ENCODE peak calls at places on chromosomes 7 and 10, in four cellular contexts. One of them, this sample, is unnamed.

GRCh38 chr7:45086348-45087065 is 2.3 kb downstream of the NACAD start:
- DNase-seq in GM12878: no peak
- DNase-seq in K562: no peak
- DNase-seq in HepG2: no peak
- DNase-seq in this sample: no peak

GRCh38 chr10:43891241-43891640 is 242.6 kb upstream of the ZNF32 start:
- DNase-seq in GM12878: no peak
- DNase-seq in K562: no peak
- DNase-seq in HepG2: no peak
- DNase-seq in this sample: no peak

GRCh38 chr7:12674861-12675260 is 12.6 kb upstream of the ARL4A start:
- DNase-seq in K562: peak
- DNase-seq in HepG2: peak
- DNase-seq in GM12878: no peak
- DNase-seq in this sample: no peak

GRCh38 chr10:72333111-72334012 is 21.4 kb downstream of the DNAJB12 start:
- DNase-seq in GM12878: no peak
- DNase-seq in HepG2: no peak
- DNase-seq in K562: no peak
- DNase-seq in this sample: no peak

GRCh38 chr7:131057524-131058065 is 270.1 kb upstream of the MKLN1 start:
- DNase-seq in K562: no peak
- DNase-seq in HepG2: peak
- DNase-seq in GM12878: no peak
- DNase-seq in this sample: no peak

GRCh38 chr7:28990200-28990960 is 32.2 kb upstream of the TRIL start:
- DNase-seq in HepG2: no peak
- DNase-seq in K562: no peak
- DNase-seq in GM12878: no peak
- DNase-seq in this sample: no peak

GRCh38 chr10:84522612-84523462 is 194.4 kb downstream of the CCSER2 start:
- DNase-seq in GM12878: no peak
- DNase-seq in K562: no peak
- DNase-seq in HepG2: no peak
- DNase-seq in this sample: no peak

GRCh38 chr7:141468341-141468740 is 82.9 kb upstream of the AGK start:
- DNase-seq in HepG2: no peak
- DNase-seq in K562: no peak
- DNase-seq in GM12878: no peak
- DNase-seq in this sample: no peak

GRCh38 chr10:133326745-133327650 is 9.7 kb downstream of the CALY start:
- DNase-seq in GM12878: no peak
- DNase-seq in K562: no peak
- DNase-seq in HepG2: no peak
- DNase-seq in this sample: no peak

GRCh38 chr10:11051001-11051324 is 33.3 kb downstream of the CELF2 start:
- DNase-seq in HepG2: no peak
- DNase-seq in K562: no peak
- DNase-seq in GM12878: no peak
- DNase-seq in this sample: no peak

GRCh38 chr7:22563621-22564241 is 63.7 kb upstream of the STEAP1B start:
- DNase-seq in GM12878: no peak
- DNase-seq in K562: peak
- DNase-seq in HepG2: no peak
- DNase-seq in this sample: no peak

GRCh38 chr10:97307441-97307840 is 11.6 kb upstream of the FRAT1 start:
- DNase-seq in K562: no peak
- DNase-seq in GM12878: no peak
- DNase-seq in HepG2: no peak
- DNase-seq in this sample: no peak

GRCh38 chr10:116398224-116398623 is 29.4 kb upstream of the PNLIPRP3 start:
- DNase-seq in HepG2: no peak
- DNase-seq in GM12878: no peak
- DNase-seq in K562: no peak
- DNase-seq in this sample: no peak

GRCh38 chr10:67666416-67667043 is 29.5 kb downstream of the CTNNA3 start:
- DNase-seq in GM12878: no peak
- DNase-seq in K562: peak
- DNase-seq in HepG2: peak
- DNase-seq in this sample: no peak

GRCh38 chr10:32795598-32796183 is 162.3 kb downstream of the ITGB1 start:
- DNase-seq in GM12878: peak
- DNase-seq in K562: peak
- DNase-seq in HepG2: peak
- DNase-seq in this sample: no peak

GRCh38 chr7:126780993-126781392 is 471.7 kb downstream of the GRM8 start:
- DNase-seq in HepG2: no peak
- DNase-seq in GM12878: peak
- DNase-seq in K562: no peak
- DNase-seq in this sample: no peak

GRCh38 chr10:2245580-2245979 is 508.3 kb upstream of the ADARB2 start:
- DNase-seq in K562: no peak
- DNase-seq in HepG2: no peak
- DNase-seq in GM12878: no peak
- DNase-seq in this sample: no peak

GRCh38 chr7:154789404-154789803 is 213.5 kb downstream of the PAXIP1 start:
- DNase-seq in GM12878: no peak
- DNase-seq in K562: peak
- DNase-seq in HepG2: peak
- DNase-seq in this sample: no peak

GRCh38 chr7:55365103-55365679 is at the start of gene LANCL2:
- DNase-seq in HepG2: no peak
- DNase-seq in K562: peak
- DNase-seq in GM12878: no peak
- DNase-seq in this sample: no peak

GRCh38 chr7:69436944-69437343 is 161.3 kb upstream of the AUTS2 start:
- DNase-seq in GM12878: no peak
- DNase-seq in HepG2: no peak
- DNase-seq in K562: no peak
- DNase-seq in this sample: no peak

GRCh38 chr7:47392241-47392759 is 189.6 kb downstream of the TNS3 start:
- DNase-seq in GM12878: no peak
- DNase-seq in K562: peak
- DNase-seq in HepG2: no peak
- DNase-seq in this sample: no peak

GRCh38 chr10:95285556-95285955 is 5.2 kb downstream of the PDLIM1 start:
- DNase-seq in GM12878: no peak
- DNase-seq in HepG2: no peak
- DNase-seq in K562: no peak
- DNase-seq in this sample: no peak

GRCh38 chr7:151309306-151309705 is 32.3 kb upstream of the NUB1 start:
- DNase-seq in GM12878: no peak
- DNase-seq in K562: no peak
- DNase-seq in HepG2: no peak
- DNase-seq in this sample: no peak

GRCh38 chr7:150955519-150956394 is 22.4 kb downstream of the KCNH2 start:
- DNase-seq in GM12878: no peak
- DNase-seq in K562: peak
- DNase-seq in HepG2: no peak
- DNase-seq in this sample: no peak

GRCh38 chr7:29723599-29723998 is 82.7 kb upstream of the WIPF3 start:
- DNase-seq in K562: no peak
- DNase-seq in HepG2: no peak
- DNase-seq in GM12878: no peak
- DNase-seq in this sample: no peak

GRCh38 chr10:101028446-101029244 is 2.3 kb downstream of the PDZD7 start:
- DNase-seq in K562: no peak
- DNase-seq in HepG2: no peak
- DNase-seq in GM12878: no peak
- DNase-seq in this sample: no peak

GRCh38 chr7:90594791-90595317 is 1.3 kb upstream of the CDK14 start:
- DNase-seq in GM12878: no peak
- DNase-seq in K562: no peak
- DNase-seq in HepG2: no peak
- DNase-seq in this sample: no peak

GRCh38 chr7:151514461-151515396 is 5.0 kb downstream of the RHEB start:
- DNase-seq in GM12878: no peak
- DNase-seq in HepG2: no peak
- DNase-seq in K562: no peak
- DNase-seq in this sample: no peak

GRCh38 chr10:94193466-94193924 is 169.2 kb downstream of the NOC3L start:
- DNase-seq in GM12878: no peak
- DNase-seq in K562: no peak
- DNase-seq in HepG2: no peak
- DNase-seq in this sample: no peak

GRCh38 chr10:132107947-132108877 is 42.5 kb downstream of the JAKMIP3 start:
- DNase-seq in HepG2: no peak
- DNase-seq in K562: no peak
- DNase-seq in GM12878: no peak
- DNase-seq in this sample: no peak

GRCh38 chr10:75429159-75429827 is 2.1 kb upstream of the LRMDA start:
- DNase-seq in GM12878: no peak
- DNase-seq in HepG2: no peak
- DNase-seq in K562: no peak
- DNase-seq in this sample: no peak

GRCh38 chr7:151432658-151433521 is 7.1 kb downstream of the CRYGN start:
- DNase-seq in GM12878: peak
- DNase-seq in K562: no peak
- DNase-seq in HepG2: no peak
- DNase-seq in this sample: peak

GRCh38 chr10:45454262-45454661 is 80.2 kb downstream of the ALOX5 start:
- DNase-seq in HepG2: no peak
- DNase-seq in K562: no peak
- DNase-seq in GM12878: no peak
- DNase-seq in this sample: no peak

GRCh38 chr10:59872892-59873463 is 33.4 kb downstream of the CCDC6 start:
- DNase-seq in GM12878: no peak
- DNase-seq in HepG2: peak
- DNase-seq in K562: no peak
- DNase-seq in this sample: no peak

GRCh38 chr10:20877986-20878979 is 18.8 kb downstream of the NEBL start:
- DNase-seq in GM12878: no peak
- DNase-seq in K562: no peak
- DNase-seq in HepG2: no peak
- DNase-seq in this sample: no peak

GRCh38 chr7:12670071-12670729 is 17.2 kb upstream of the ARL4A start:
- DNase-seq in GM12878: no peak
- DNase-seq in K562: no peak
- DNase-seq in HepG2: peak
- DNase-seq in this sample: no peak

GRCh38 chr7:19620470-19620869 is 88.4 kb downstream of the POLR1F start:
- DNase-seq in K562: no peak
- DNase-seq in HepG2: no peak
- DNase-seq in GM12878: no peak
- DNase-seq in this sample: no peak

GRCh38 chr7:5429857-5430611 is 6.4 kb upstream of the TNRC18 start:
- DNase-seq in HepG2: no peak
- DNase-seq in GM12878: no peak
- DNase-seq in K562: no peak
- DNase-seq in this sample: no peak
- TF ChIP-seq POLR2A in HepG2: no peak
- TF ChIP-seq POLR2A in GM12878: no peak
- TF ChIP-seq POLR2A in K562: no peak
- TF ChIP-seq POLR2A in this sample: no peak

DNA sequence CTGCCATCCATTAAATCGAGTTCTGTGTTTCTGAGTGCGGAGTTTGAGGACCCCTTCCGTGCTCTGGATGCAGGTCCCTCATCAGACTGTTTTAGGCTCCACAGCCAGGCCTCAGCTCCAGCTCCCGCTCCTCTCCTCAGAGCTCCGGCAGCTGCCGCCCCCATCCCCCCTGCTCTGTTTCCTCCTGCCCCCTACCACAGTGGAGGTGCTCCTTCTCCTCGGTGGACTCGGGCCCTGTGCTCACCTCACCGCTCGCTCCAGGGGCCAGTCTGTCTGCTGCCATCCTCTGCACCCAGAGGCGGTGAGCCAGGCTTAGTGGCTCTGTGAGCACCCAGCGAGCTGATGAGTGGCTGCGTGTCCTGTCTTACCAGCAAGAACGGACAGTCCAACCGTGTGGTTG is 21.4 kb upstream of the PRKAR1B start:
- DNase-seq in K562: no peak
- DNase-seq in HepG2: no peak
- DNase-seq in GM12878: no peak
- DNase-seq in this sample: no peak
- TF ChIP-seq TAF1 in K562: no peak
- TF ChIP-seq TAF1 in HepG2: no peak
- TF ChIP-seq TAF1 in GM12878: no peak
- TF ChIP-seq TAF1 in this sample: no peak

DNA sequence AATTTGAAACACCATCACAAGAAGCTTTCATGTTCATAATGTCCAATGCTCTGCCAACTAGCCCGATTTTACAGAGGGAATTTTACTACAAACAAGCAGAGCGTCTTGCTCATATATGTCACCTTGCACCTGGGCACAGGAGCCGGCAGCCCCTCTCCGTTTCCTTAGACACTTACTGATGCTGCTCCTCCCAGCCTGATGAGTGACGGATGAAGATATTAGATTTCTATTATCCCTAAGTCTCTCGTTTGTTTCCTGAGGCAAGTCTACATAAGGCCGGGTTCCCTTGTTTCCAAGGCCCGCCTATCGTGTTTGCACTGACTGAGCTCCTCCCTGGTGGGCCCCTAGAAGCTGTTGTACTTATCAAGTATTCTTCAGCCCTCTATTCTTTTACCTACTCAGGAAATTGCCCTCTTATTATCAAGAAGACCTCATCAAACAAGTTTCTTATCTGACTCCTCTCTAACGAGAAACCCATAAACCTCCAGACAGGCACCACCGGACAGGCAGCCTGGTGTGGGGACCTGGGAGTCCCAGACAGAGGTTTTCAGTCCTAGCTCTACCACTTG is 18.5 kb downstream of the SH3PXD2A start:
- DNase-seq in K562: no peak
- DNase-seq in GM12878: no peak
- DNase-seq in HepG2: no peak
- DNase-seq in this sample: no peak
- TF ChIP-seq POLR2A in K562: no peak
- TF ChIP-seq POLR2A in GM12878: no peak
- TF ChIP-seq POLR2A in HepG2: no peak
- TF ChIP-seq POLR2A in this sample: no peak

GRCh38 chr7:149432121-149432691 is 28.7 kb downstream of the ZNF777 start:
- DNase-seq in K562: no peak
- DNase-seq in HepG2: no peak
- DNase-seq in GM12878: no peak
- DNase-seq in this sample: no peak
- TF ChIP-seq TAF1 in K562: no peak
- TF ChIP-seq TAF1 in HepG2: no peak
- TF ChIP-seq TAF1 in GM12878: no peak
- TF ChIP-seq TAF1 in this sample: no peak

DNA sequence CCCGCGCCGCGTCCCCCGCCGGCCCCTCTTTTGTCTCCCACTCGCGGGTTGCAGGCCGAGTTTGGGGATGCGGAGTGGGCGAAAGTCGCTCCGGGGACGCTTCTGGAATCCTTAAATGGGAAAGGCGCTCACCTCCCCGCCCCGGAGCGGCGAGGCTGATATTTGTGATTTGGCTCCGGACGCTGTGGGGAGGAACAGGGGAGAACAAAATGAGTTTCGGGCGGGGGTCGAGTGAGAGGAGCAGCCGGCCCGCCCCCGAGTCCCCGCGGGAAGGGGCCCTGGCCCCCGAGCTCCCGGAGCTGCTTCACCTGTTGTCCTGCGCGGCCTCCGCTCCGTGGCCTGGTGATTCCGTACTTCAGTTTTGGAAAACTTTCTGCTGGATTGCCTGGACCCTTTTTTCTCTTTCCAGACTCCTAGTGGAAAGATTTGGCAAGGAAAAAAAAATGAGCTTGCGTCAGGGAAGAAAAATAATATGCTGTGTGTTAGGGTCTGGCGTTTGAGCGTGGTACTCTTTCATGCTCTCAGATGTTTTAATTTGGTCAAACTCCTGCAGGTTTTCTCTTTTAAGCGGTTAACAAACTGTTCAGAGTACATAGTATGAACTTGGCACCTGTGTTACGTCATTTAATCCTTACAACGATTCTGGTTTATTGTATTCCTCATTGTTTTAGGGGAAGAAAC is 831 bp downstream of the BMPR1A start:
- DNase-seq in K562: no peak
- DNase-seq in GM12878: no peak
- DNase-seq in HepG2: peak
- DNase-seq in this sample: no peak
- TF ChIP-seq POLR2A in K562: no peak
- TF ChIP-seq POLR2A in GM12878: no peak
- TF ChIP-seq POLR2A in HepG2: no peak
- TF ChIP-seq POLR2A in this sample: no peak

This sample was measured in GM12892.